ENCODE peak calls at places on chromosomes 3 and 15, in eight cellular contexts. One of them, this sample, is unnamed.
A peak's percentile ranks its signal among the peaks of the same experiment; 100 is the strongest.

GRCh38 chr15:44971036-44971435 is 14.5 kb downstream of the TERB2 start:
- DNase-seq in type B pancreatic cell: no peak
- DNase-seq in testis: no peak
- DNase-seq in mammary epithelial cell: no peak
- DNase-seq in HL-60: no peak
- DNase-seq in fibroblast of the aortic adventitia: no peak
- DNase-seq in AG09309: no peak
- DNase-seq in bronchial epithelial cell: no peak
- DNase-seq in this sample: no peak

GRCh38 chr3:195186041-195186709 is 84.8 kb downstream of the XXYLT1 start:
- DNase-seq in type B pancreatic cell: no peak
- DNase-seq in testis: no peak
- DNase-seq in mammary epithelial cell: no peak
- DNase-seq in HL-60: no peak
- DNase-seq in fibroblast of the aortic adventitia: no peak
- DNase-seq in AG09309: no peak
- DNase-seq in bronchial epithelial cell: no peak
- DNase-seq in this sample: no peak

GRCh38 chr3:38114052-38114874 is 22.7 kb downstream of the ACAA1 start:
- DNase-seq in type B pancreatic cell: peak; percentile 64
- DNase-seq in testis: no peak
- DNase-seq in mammary epithelial cell: no peak
- DNase-seq in HL-60: no peak
- DNase-seq in fibroblast of the aortic adventitia: no peak
- DNase-seq in AG09309: no peak
- DNase-seq in bronchial epithelial cell: no peak
- DNase-seq in this sample: no peak

GRCh38 chr3:134148534-134148933 is 102.1 kb downstream of the RYK start:
- DNase-seq in type B pancreatic cell: no peak
- DNase-seq in testis: no peak
- DNase-seq in mammary epithelial cell: peak; percentile 12
- DNase-seq in HL-60: no peak
- DNase-seq in fibroblast of the aortic adventitia: peak; percentile 8
- DNase-seq in AG09309: no peak
- DNase-seq in bronchial epithelial cell: no peak
- DNase-seq in this sample: no peak

GRCh38 chr15:92667291-92667904 is 11.8 kb upstream of the FAM174B start:
- DNase-seq in type B pancreatic cell: no peak
- DNase-seq in testis: peak; percentile 34
- DNase-seq in mammary epithelial cell: no peak
- DNase-seq in HL-60: no peak
- DNase-seq in fibroblast of the aortic adventitia: no peak
- DNase-seq in AG09309: no peak
- DNase-seq in bronchial epithelial cell: no peak
- DNase-seq in this sample: peak; percentile 69

GRCh38 chr3:169929830-169930519 is 18.6 kb downstream of the SAMD7 start:
- DNase-seq in type B pancreatic cell: no peak
- DNase-seq in testis: no peak
- DNase-seq in mammary epithelial cell: no peak
- DNase-seq in HL-60: peak; percentile 37
- DNase-seq in fibroblast of the aortic adventitia: no peak
- DNase-seq in AG09309: no peak
- DNase-seq in bronchial epithelial cell: peak; percentile 7
- DNase-seq in this sample: no peak

GRCh38 chr3:119349353-119349752 is 55.2 kb downstream of the ARHGAP31 start:
- DNase-seq in type B pancreatic cell: no peak
- DNase-seq in testis: no peak
- DNase-seq in mammary epithelial cell: no peak
- DNase-seq in HL-60: no peak
- DNase-seq in fibroblast of the aortic adventitia: no peak
- DNase-seq in AG09309: no peak
- DNase-seq in bronchial epithelial cell: no peak
- DNase-seq in this sample: peak; percentile 66

GRCh38 chr3:23203651-23204111 is 554 bp downstream of the UBE2E2 start:
- DNase-seq in type B pancreatic cell: no peak
- DNase-seq in testis: peak; percentile 49
- DNase-seq in mammary epithelial cell: peak; percentile 41
- DNase-seq in HL-60: peak; percentile 38
- DNase-seq in fibroblast of the aortic adventitia: peak; percentile 25
- DNase-seq in AG09309: no peak
- DNase-seq in bronchial epithelial cell: peak; percentile 15
- DNase-seq in this sample: no peak

GRCh38 chr3:171371354-171371753 is 88.9 kb downstream of the TNIK start:
- DNase-seq in type B pancreatic cell: no peak
- DNase-seq in testis: no peak
- DNase-seq in mammary epithelial cell: no peak
- DNase-seq in HL-60: no peak
- DNase-seq in fibroblast of the aortic adventitia: no peak
- DNase-seq in AG09309: no peak
- DNase-seq in bronchial epithelial cell: no peak
- DNase-seq in this sample: no peak

GRCh38 chr15:40098489-40099261 is 10.0 kb downstream of the BMF start:
- DNase-seq in type B pancreatic cell: no peak
- DNase-seq in testis: peak; percentile 92
- DNase-seq in mammary epithelial cell: peak; percentile 61
- DNase-seq in HL-60: peak; percentile 78
- DNase-seq in fibroblast of the aortic adventitia: peak; percentile 92
- DNase-seq in AG09309: peak; percentile 74
- DNase-seq in bronchial epithelial cell: peak; percentile 78
- DNase-seq in this sample: peak; percentile 92

GRCh38 chr3:135788978-135789377 is 176.6 kb upstream of the PPP2R3A start:
- DNase-seq in type B pancreatic cell: no peak
- DNase-seq in testis: no peak
- DNase-seq in mammary epithelial cell: no peak
- DNase-seq in HL-60: no peak
- DNase-seq in fibroblast of the aortic adventitia: no peak
- DNase-seq in AG09309: no peak
- DNase-seq in bronchial epithelial cell: no peak
- DNase-seq in this sample: no peak
- TF ChIP-seq CTCF in type B pancreatic cell: no peak
- TF ChIP-seq CTCF in testis: no peak
- TF ChIP-seq CTCF in mammary epithelial cell: no peak
- TF ChIP-seq CTCF in HL-60: no peak
- TF ChIP-seq CTCF in fibroblast of the aortic adventitia: no peak
- TF ChIP-seq CTCF in AG09309: no peak
- TF ChIP-seq CTCF in bronchial epithelial cell: no peak
- TF ChIP-seq CTCF in this sample: no peak

GRCh38 chr3:136194409-136195257 is 1.5 kb downstream of the MSL2 start:
- DNase-seq in type B pancreatic cell: no peak
- DNase-seq in testis: peak; percentile 67
- DNase-seq in mammary epithelial cell: peak; percentile 27
- DNase-seq in HL-60: no peak
- DNase-seq in fibroblast of the aortic adventitia: peak; percentile 38
- DNase-seq in AG09309: no peak
- DNase-seq in bronchial epithelial cell: peak; percentile 19
- DNase-seq in this sample: peak; percentile 24

GRCh38 chr3:136195258-136196063 is 674 bp downstream of the MSL2 start:
- DNase-seq in type B pancreatic cell: peak; percentile 86
- DNase-seq in testis: peak; percentile 81
- DNase-seq in mammary epithelial cell: peak; percentile 80
- DNase-seq in HL-60: peak; percentile 65
- DNase-seq in fibroblast of the aortic adventitia: peak; percentile 60
- DNase-seq in AG09309: no peak
- DNase-seq in bronchial epithelial cell: no peak
- DNase-seq in this sample: peak; percentile 83

GRCh38 chr3:136197159-136197715 is 1.1 kb upstream of the MSL2 start:
- DNase-seq in type B pancreatic cell: no peak
- DNase-seq in testis: no peak
- DNase-seq in mammary epithelial cell: no peak
- DNase-seq in HL-60: no peak
- DNase-seq in fibroblast of the aortic adventitia: no peak
- DNase-seq in AG09309: no peak
- DNase-seq in bronchial epithelial cell: peak; percentile 18
- DNase-seq in this sample: no peak

GRCh38 chr3:136196401-136197158 is 445 bp upstream of the MSL2 start:
- DNase-seq in type B pancreatic cell: peak; percentile 99
- DNase-seq in testis: peak; percentile 98
- DNase-seq in mammary epithelial cell: peak; percentile 100
- DNase-seq in HL-60: peak; percentile 98
- DNase-seq in fibroblast of the aortic adventitia: peak; percentile 100
- DNase-seq in AG09309: peak; percentile 98
- DNase-seq in bronchial epithelial cell: peak; percentile 99
- DNase-seq in this sample: peak; percentile 98

GRCh38 chr3:136196064-136196400 is at the start of gene MSL2:
- DNase-seq in type B pancreatic cell: no peak
- DNase-seq in testis: no peak
- DNase-seq in mammary epithelial cell: no peak
- DNase-seq in HL-60: no peak
- DNase-seq in fibroblast of the aortic adventitia: no peak
- DNase-seq in AG09309: no peak
- DNase-seq in bronchial epithelial cell: no peak
- DNase-seq in this sample: no peak
- TF ChIP-seq CTCF in type B pancreatic cell: no peak
- TF ChIP-seq CTCF in testis: no peak
- TF ChIP-seq CTCF in mammary epithelial cell: no peak
- TF ChIP-seq CTCF in HL-60: no peak
- TF ChIP-seq CTCF in fibroblast of the aortic adventitia: no peak
- TF ChIP-seq CTCF in AG09309: no peak
- TF ChIP-seq CTCF in bronchial epithelial cell: no peak
- TF ChIP-seq CTCF in this sample: no peak

GRCh38 chr3:162400697-162401096 is 904.1 kb downstream of the OTOL1 start:
- DNase-seq in type B pancreatic cell: no peak
- DNase-seq in testis: no peak
- DNase-seq in mammary epithelial cell: no peak
- DNase-seq in HL-60: no peak
- DNase-seq in fibroblast of the aortic adventitia: no peak
- DNase-seq in AG09309: no peak
- DNase-seq in bronchial epithelial cell: no peak
- DNase-seq in this sample: no peak
- TF ChIP-seq CTCF in type B pancreatic cell: no peak
- TF ChIP-seq CTCF in testis: no peak
- TF ChIP-seq CTCF in mammary epithelial cell: no peak
- TF ChIP-seq CTCF in HL-60: no peak
- TF ChIP-seq CTCF in fibroblast of the aortic adventitia: no peak
- TF ChIP-seq CTCF in AG09309: no peak
- TF ChIP-seq CTCF in bronchial epithelial cell: no peak
- TF ChIP-seq CTCF in this sample: no peak

GRCh38 chr3:153626158-153626557 is 464.1 kb downstream of the RAP2B start:
- DNase-seq in type B pancreatic cell: no peak
- DNase-seq in testis: no peak
- DNase-seq in mammary epithelial cell: no peak
- DNase-seq in HL-60: no peak
- DNase-seq in fibroblast of the aortic adventitia: no peak
- DNase-seq in AG09309: no peak
- DNase-seq in bronchial epithelial cell: no peak
- DNase-seq in this sample: no peak

GRCh38 chr3:153628591-153628990 is 466.6 kb downstream of the RAP2B start:
- DNase-seq in type B pancreatic cell: no peak
- DNase-seq in testis: no peak
- DNase-seq in mammary epithelial cell: no peak
- DNase-seq in HL-60: no peak
- DNase-seq in fibroblast of the aortic adventitia: no peak
- DNase-seq in AG09309: no peak
- DNase-seq in bronchial epithelial cell: no peak
- DNase-seq in this sample: no peak

GRCh38 chr3:153624310-153625030 is 462.4 kb downstream of the RAP2B start:
- DNase-seq in type B pancreatic cell: no peak
- DNase-seq in testis: no peak
- DNase-seq in mammary epithelial cell: no peak
- DNase-seq in HL-60: no peak
- DNase-seq in fibroblast of the aortic adventitia: no peak
- DNase-seq in AG09309: no peak
- DNase-seq in bronchial epithelial cell: no peak
- DNase-seq in this sample: no peak

GRCh38 chr3:153623834-153624233 is 461.8 kb downstream of the RAP2B start:
- DNase-seq in type B pancreatic cell: no peak
- DNase-seq in testis: no peak
- DNase-seq in mammary epithelial cell: no peak
- DNase-seq in HL-60: no peak
- DNase-seq in fibroblast of the aortic adventitia: no peak
- DNase-seq in AG09309: no peak
- DNase-seq in bronchial epithelial cell: no peak
- DNase-seq in this sample: no peak

GRCh38 chr3:153625506-153625905 is 463.5 kb downstream of the RAP2B start:
- DNase-seq in type B pancreatic cell: no peak
- DNase-seq in testis: no peak
- DNase-seq in mammary epithelial cell: no peak
- DNase-seq in HL-60: no peak
- DNase-seq in fibroblast of the aortic adventitia: peak; percentile 24
- DNase-seq in AG09309: no peak
- DNase-seq in bronchial epithelial cell: no peak
- DNase-seq in this sample: no peak
- TF ChIP-seq CTCF in type B pancreatic cell: no peak
- TF ChIP-seq CTCF in testis: no peak
- TF ChIP-seq CTCF in mammary epithelial cell: no peak
- TF ChIP-seq CTCF in HL-60: no peak
- TF ChIP-seq CTCF in fibroblast of the aortic adventitia: peak; percentile 23
- TF ChIP-seq CTCF in AG09309: peak; percentile 26
- TF ChIP-seq CTCF in bronchial epithelial cell: no peak
- TF ChIP-seq CTCF in this sample: no peak

DNA sequence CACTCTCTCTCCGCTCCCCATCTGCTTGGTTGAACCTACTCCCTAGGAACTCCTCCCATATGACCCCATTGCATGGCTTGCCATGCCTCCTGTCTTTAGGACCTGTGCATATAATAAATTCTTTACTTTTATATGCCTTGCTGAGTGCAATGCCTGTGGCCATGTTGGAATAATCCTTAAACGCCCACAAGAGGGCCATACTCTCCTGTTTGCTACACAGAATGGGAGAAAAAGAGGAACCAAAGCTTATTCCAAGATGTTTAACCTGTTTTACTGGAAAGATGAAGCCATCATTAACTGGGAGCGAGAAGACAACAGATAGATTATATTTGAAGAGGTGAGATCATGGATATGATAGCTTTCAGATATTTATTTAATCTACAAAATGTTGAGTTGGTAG is 1097.8 kb downstream of the NAALADL2 start:
- DNase-seq in type B pancreatic cell: no peak
- DNase-seq in testis: no peak
- DNase-seq in mammary epithelial cell: no peak
- DNase-seq in HL-60: no peak
- DNase-seq in fibroblast of the aortic adventitia: no peak
- DNase-seq in AG09309: peak; percentile 5
- DNase-seq in bronchial epithelial cell: peak; percentile 26
- DNase-seq in this sample: peak; percentile 41
- TF ChIP-seq CTCF in type B pancreatic cell: peak; percentile 47
- TF ChIP-seq CTCF in testis: peak; percentile 44
- TF ChIP-seq CTCF in mammary epithelial cell: peak; percentile 13
- TF ChIP-seq CTCF in HL-60: no peak
- TF ChIP-seq CTCF in fibroblast of the aortic adventitia: no peak
- TF ChIP-seq CTCF in AG09309: peak; percentile 44
- TF ChIP-seq CTCF in bronchial epithelial cell: peak; percentile 6
- TF ChIP-seq CTCF in this sample: peak; percentile 26

DNA sequence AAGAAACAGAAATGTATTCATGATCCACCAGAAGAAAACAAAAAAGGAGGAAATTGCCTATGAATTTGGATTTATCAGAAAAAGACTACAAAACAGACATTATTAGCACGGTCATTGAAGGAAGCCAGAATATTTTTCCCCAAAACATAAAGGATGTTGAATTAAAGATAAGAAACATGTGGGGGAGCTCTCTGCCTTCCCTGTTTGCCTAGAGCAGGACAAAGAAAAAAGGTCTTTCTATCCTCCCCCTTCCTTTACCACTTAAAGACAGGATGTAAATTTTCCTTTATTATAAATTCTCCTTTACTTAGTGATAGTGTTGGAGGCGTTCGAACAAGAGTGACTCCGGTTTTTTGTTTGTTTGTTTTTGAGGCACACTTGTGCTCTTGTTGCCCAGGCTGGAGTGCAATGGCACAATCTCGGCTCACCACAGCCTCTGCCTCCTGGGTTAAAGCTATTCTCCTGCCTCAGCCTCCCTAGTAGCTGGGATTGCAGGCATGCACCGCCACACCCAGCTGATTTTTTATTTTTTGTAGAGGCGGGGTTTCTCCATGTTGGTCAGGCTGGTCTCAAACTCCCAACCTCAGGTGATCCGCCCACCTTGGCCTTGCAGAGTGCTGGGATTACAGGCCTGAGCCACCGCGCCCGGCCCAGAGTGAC is 14.9 kb upstream of the RPN1 start:
- DNase-seq in type B pancreatic cell: no peak
- DNase-seq in testis: no peak
- DNase-seq in mammary epithelial cell: no peak
- DNase-seq in HL-60: no peak
- DNase-seq in fibroblast of the aortic adventitia: peak; percentile 17
- DNase-seq in AG09309: no peak
- DNase-seq in bronchial epithelial cell: no peak
- DNase-seq in this sample: no peak
- TF ChIP-seq CTCF in type B pancreatic cell: no peak
- TF ChIP-seq CTCF in testis: no peak
- TF ChIP-seq CTCF in mammary epithelial cell: peak; percentile 10
- TF ChIP-seq CTCF in HL-60: no peak
- TF ChIP-seq CTCF in fibroblast of the aortic adventitia: peak; percentile 1
- TF ChIP-seq CTCF in AG09309: no peak
- TF ChIP-seq CTCF in bronchial epithelial cell: no peak
- TF ChIP-seq CTCF in this sample: no peak